ENCODE peak calls at places on chromosomes 13 and 19, in eight cellular contexts. Y is anterior cingulate cortex; N is breast epithelium; B is NCI-H1048; J is iPS DF 6.9; R is CD4-positive, alpha-beta T cell; H is T follicular helper cell; W is osteocyte. E is an unnamed sample.

GRCh38 chr13:50829896-50830295 is 13.6 kb downstream of the DLEU7 start:
- DNase-seq in B (no peak), H (no peak), N (no peak), J (no peak), R (no peak), W (no peak), Y (no peak), E (no peak)

GRCh38 chr13:73625562-73626339 is 508.5 kb downstream of the KLF12 start:
- DNase-seq in W (no peak), J (no peak), H (no peak), N (no peak), Y (no peak), B (no peak), R (peak; percentile 17), E (no peak)

GRCh38 chr19:37346091-37346490 is 24.8 kb upstream of the ZNF527 start:
- DNase-seq in H (no peak), N (no peak), J (no peak), B (no peak), Y (no peak), R (no peak), W (peak; percentile 25), E (no peak)

GRCh38 chr13:21735621-21736401 is 64.9 kb downstream of the FGF9 start:
- DNase-seq in N (no peak), H (no peak), R (no peak), J (no peak), W (no peak), Y (no peak), B (no peak), E (no peak)

GRCh38 chr19:30332445-30333234 is 39.5 kb upstream of the ZNF536 start:
- DNase-seq in Y (no peak), B (no peak), H (no peak), W (peak; percentile 40), N (no peak), R (no peak), J (no peak), E (no peak)

GRCh38 chr19:8096071-8096470 is 43.5 kb downstream of the CCL25 start:
- DNase-seq in H (no peak), J (no peak), B (no peak), R (no peak), W (no peak), Y (no peak), N (no peak), E (peak; percentile 34)

GRCh38 chr13:85798999-85799646 is at the start of gene SLITRK6:
- DNase-seq in Y (no peak), W (no peak), J (peak; percentile 22), R (no peak), H (no peak), B (no peak), N (no peak), E (no peak)

GRCh38 chr13:76852991-76853390 is 33.2 kb downstream of the KCTD12 start:
- DNase-seq in B (no peak), H (no peak), Y (no peak), W (no peak), N (peak; percentile 48), R (no peak), J (no peak), E (no peak)

GRCh38 chr19:57280913-57281425 is 684 bp downstream of the ZNF460 start:
- DNase-seq in R (peak; percentile 4), H (no peak), Y (no peak), N (no peak), J (no peak), B (no peak), W (no peak), E (no peak)